ENCODE peak calls at places on chromosomes 16 and 17, in seven cellular contexts. F is HCT116, P is GM12878, D is HepG2, A is H1, Y is SK-N-SH, L is K562. I is an unnamed sample.

GRCh38 chr17:1907818-1908698 is 78.3 kb downstream of the RPA1 start:
- DNase-seq in D (no peak), Y (no peak), P (no peak), F (no peak), L (no peak), A (peak), I (no peak)

GRCh38 chr16:70257391-70257790 is 5.7 kb upstream of the EXOSC6 start:
- DNase-seq in L (no peak), D (no peak), F (no peak), P (no peak), Y (no peak), A (peak), I (no peak)

GRCh38 chr16:81261049-81261648 is 22.7 kb downstream of the BCO1 start:
- DNase-seq in Y (peak), F (peak), P (no peak), D (peak), L (peak), A (peak), I (peak)

GRCh38 chr16:85210423-85211169 is 98.3 kb upstream of the CIBAR2 start:
- DNase-seq in D (no peak), Y (no peak), L (no peak), A (no peak), P (no peak), F (no peak), I (peak)

GRCh38 chr17:57602896-57603295 is 142.2 kb downstream of the CCDC182 start:
- DNase-seq in F (no peak), Y (no peak), A (no peak), P (no peak), L (no peak), D (no peak), I (no peak)

GRCh38 chr17:72205801-72206200 is 85.0 kb downstream of the SOX9 start:
- DNase-seq in D (no peak), F (no peak), P (no peak), L (no peak), A (no peak), Y (no peak), I (no peak)

GRCh38 chr16:72989203-72989991 is 58.5 kb downstream of the ZFHX3 start:
- DNase-seq in P (no peak), F (peak), A (no peak), Y (no peak), D (no peak), L (no peak), I (no peak)

GRCh38 chr17:29420128-29420527 is 30.0 kb downstream of the TAOK1 start:
- DNase-seq in D (no peak), A (no peak), Y (no peak), L (no peak), F (no peak), P (no peak), I (no peak)

GRCh38 chr16:56013962-56014552 is 138.9 kb upstream of the CES5A start:
- DNase-seq in Y (no peak), L (peak), F (peak), A (peak), D (peak), P (no peak), I (no peak)

GRCh38 chr16:11452298-11452697 is 107.0 kb downstream of the RMI2 start:
- DNase-seq in D (no peak), P (no peak), F (no peak), A (no peak), Y (no peak), L (no peak), I (no peak)

GRCh38 chr16:57377080-57377841 is 5.0 kb downstream of the CX3CL1 start:
- DNase-seq in A (no peak), F (no peak), L (no peak), D (peak), P (peak), Y (peak), I (no peak)

GRCh38 chr17:44111777-44112176 is 11.7 kb downstream of the HDAC5 start:
- DNase-seq in A (no peak), Y (no peak), F (no peak), L (no peak), D (no peak), P (no peak), I (no peak)

GRCh38 chr17:79965806-79966205 is 69.9 kb downstream of the TBC1D16 start:
- DNase-seq in L (no peak), P (no peak), Y (no peak), F (no peak), D (no peak), A (no peak), I (no peak)

GRCh38 chr16:67598527-67598926 is 36.2 kb downstream of the CTCF start:
- DNase-seq in F (no peak), D (no peak), L (no peak), Y (no peak), A (no peak), P (no peak), I (no peak)

GRCh38 chr17:29384901-29385300 is 5.3 kb upstream of the TAOK1 start:
- DNase-seq in F (no peak), L (no peak), A (no peak), Y (no peak), P (no peak), D (no peak), I (no peak)

GRCh38 chr16:58456193-58456592 is 43.8 kb upstream of the NDRG4 start:
- DNase-seq in A (no peak), D (peak), Y (no peak), F (no peak), L (no peak), P (no peak), I (no peak)

GRCh38 chr16:84836234-84836647 is 16.5 kb downstream of the CRISPLD2 start:
- DNase-seq in D (no peak), F (no peak), A (peak), P (no peak), L (no peak), Y (peak), I (no peak)

GRCh38 chr16:14286381-14287230 is 215.5 kb downstream of the MRTFB start:
- DNase-seq in Y (no peak), A (peak), D (no peak), L (no peak), F (no peak), P (no peak), I (no peak)

GRCh38 chr17:66984730-66985129 is 20.2 kb downstream of the CACNG4 start:
- DNase-seq in P (no peak), F (no peak), Y (no peak), L (no peak), A (no peak), D (no peak), I (no peak)

GRCh38 chr17:9512323-9513168 is 63.1 kb downstream of the STX8 start:
- DNase-seq in Y (no peak), F (peak), A (no peak), P (no peak), L (no peak), D (no peak), I (peak)

GRCh38 chr17:6713130-6713917 is at the start of gene SLC13A5:
- DNase-seq in L (peak), F (no peak), D (peak), A (peak), Y (peak), P (no peak), I (no peak)

GRCh38 chr17:30519707-30520106 is 42.5 kb downstream of the GOSR1 start:
- DNase-seq in D (no peak), P (no peak), A (no peak), Y (no peak), F (no peak), L (no peak), I (no peak)

GRCh38 chr16:85947511-85948509 is 48.8 kb downstream of the IRF8 start:
- DNase-seq in F (no peak), P (peak), D (no peak), A (no peak), L (no peak), Y (no peak), I (no peak)

GRCh38 chr16:87764600-87765472 is 950 bp downstream of the KLHDC4 start:
- DNase-seq in A (no peak), D (no peak), L (no peak), Y (peak), F (no peak), P (no peak), I (no peak)

GRCh38 chr17:27380551-27380950 is 75.7 kb upstream of the KSR1 start:
- DNase-seq in P (no peak), D (no peak), Y (no peak), F (no peak), A (no peak), L (no peak), I (no peak)

GRCh38 chr17:58331815-58332719 is 3.5 kb upstream of the TSPOAP1 start:
- DNase-seq in A (no peak), F (no peak), D (no peak), L (peak), Y (peak), P (peak), I (no peak)

GRCh38 chr16:80117731-80118130 is 423.1 kb upstream of the DYNLRB2 start:
- DNase-seq in A (no peak), D (no peak), Y (no peak), P (no peak), L (no peak), F (no peak), I (no peak)

GRCh38 chr17:13590441-13590840 is 11.3 kb downstream of the HS3ST3A1 start:
- DNase-seq in D (no peak), Y (no peak), P (no peak), A (no peak), L (no peak), F (no peak), I (no peak)

GRCh38 chr17:78917451-78918307 is 7.5 kb downstream of the TIMP2 start:
- DNase-seq in P (no peak), A (no peak), L (no peak), F (no peak), D (no peak), Y (no peak), I (no peak)

GRCh38 chr16:2428051-2428786 is 1.0 kb upstream of the CCNF start:
- DNase-seq in L (peak), D (no peak), A (peak), P (no peak), F (no peak), Y (peak), I (no peak)

GRCh38 chr17:49577651-49577935 is 1.9 kb downstream of the NXPH3 start:
- DNase-seq in P (no peak), F (no peak), Y (peak), D (no peak), L (no peak), A (no peak), I (no peak)

GRCh38 chr16:1429631-1430030 is 1.2 kb upstream of the PERCC1 start:
- DNase-seq in Y (no peak), A (no peak), F (no peak), P (no peak), D (no peak), L (no peak), I (no peak)

GRCh38 chr16:1194665-1195392 is 30.2 kb downstream of the TPSG1 start:
- DNase-seq in Y (peak), P (no peak), F (no peak), L (peak), D (no peak), A (peak), I (no peak)

GRCh38 chr16:86891121-86891520 is 312.8 kb downstream of the FOXL1 start:
- DNase-seq in D (no peak), A (no peak), Y (no peak), F (no peak), P (no peak), L (no peak), I (no peak)

GRCh38 chr16:70740919-70741778 is 55.3 kb upstream of the MTSS2 start:
- DNase-seq in D (no peak), Y (no peak), F (no peak), P (no peak), A (no peak), L (no peak), I (no peak)

GRCh38 chr16:67504190-67505021 is 21.1 kb upstream of the AGRP start:
- DNase-seq in F (no peak), L (peak), A (no peak), P (no peak), Y (no peak), D (peak), I (no peak)

GRCh38 chr17:19744492-19744891 is 3.6 kb downstream of the ALDH3A1 start:
- DNase-seq in Y (no peak), P (no peak), D (no peak), L (no peak), F (no peak), A (peak), I (no peak)

GRCh38 chr17:63706346-63707102 is 6.6 kb upstream of the LIMD2 start:
- DNase-seq in F (no peak), L (no peak), A (no peak), P (no peak), Y (no peak), D (no peak), I (no peak)

GRCh38 chr17:45312477-45313418 is 4.1 kb downstream of the MAP3K14 start:
- DNase-seq in D (no peak), F (no peak), A (no peak), Y (no peak), P (no peak), L (no peak), I (no peak)
- TF ChIP-seq SIN3A in D (no peak), F (no peak), A (no peak), Y (no peak), P (no peak), L (no peak), I (no peak)

GRCh38 chr16:9380221-9380620 is 288.8 kb downstream of the HAPSTR1 start:
- DNase-seq in P (no peak), D (no peak), A (no peak), Y (no peak), F (no peak), L (no peak), I (no peak)
- TF ChIP-seq POLR2AphosphoS5 in P (no peak), D (no peak), A (no peak), Y (no peak), F (no peak), L (no peak), I (no peak)

DNA sequence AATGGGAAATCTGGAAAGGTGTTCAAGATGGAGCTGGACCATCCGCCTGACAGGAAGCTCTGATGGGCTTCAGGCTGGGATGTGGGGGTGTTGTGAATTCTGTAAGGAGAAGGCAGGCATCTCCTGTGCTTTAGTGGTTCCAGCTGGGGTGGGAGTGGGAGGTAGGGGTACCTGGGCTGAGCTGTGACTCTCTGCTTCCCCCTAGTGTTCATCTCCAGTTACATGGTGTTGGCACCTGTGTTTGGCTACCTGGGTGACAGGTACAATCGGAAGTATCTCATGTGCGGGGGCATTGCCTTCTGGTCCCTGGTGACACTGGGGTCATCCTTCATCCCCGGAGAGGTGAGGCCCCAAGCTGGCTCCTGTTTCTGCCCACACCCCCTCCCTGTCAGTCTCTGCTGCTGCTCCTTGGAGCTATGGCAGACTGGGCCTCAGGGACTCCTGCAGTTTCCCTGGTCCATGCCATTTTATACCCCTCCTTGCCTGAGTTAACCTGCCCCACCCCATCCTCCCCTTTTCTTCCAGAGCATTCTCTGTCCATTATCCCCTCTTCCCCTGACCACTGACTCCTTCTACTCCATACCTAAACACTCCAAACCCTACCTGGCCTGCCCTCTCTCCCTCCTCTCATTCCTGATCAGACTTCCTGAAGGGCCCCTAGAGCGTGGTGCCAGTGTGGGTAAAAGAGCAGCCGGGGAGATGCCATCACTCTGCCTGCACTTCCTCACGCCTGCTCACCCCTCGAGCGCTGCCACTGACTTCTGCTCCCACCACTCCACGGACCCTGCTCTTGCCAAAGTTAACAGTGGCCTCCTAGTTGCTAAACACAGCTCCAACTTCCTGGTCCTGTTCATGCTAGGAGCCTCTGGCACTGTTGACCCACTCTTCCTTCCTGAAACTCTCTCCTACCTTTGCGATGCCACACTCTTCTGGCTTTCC is 3.4 kb downstream of the SPNS1 start:
- DNase-seq in L (peak), P (no peak), Y (no peak), D (peak), A (peak), F (no peak), I (peak)
- TF ChIP-seq CTCF in L (peak), P (peak), Y (peak), D (peak), A (peak), F (peak), I (peak)

DNA sequence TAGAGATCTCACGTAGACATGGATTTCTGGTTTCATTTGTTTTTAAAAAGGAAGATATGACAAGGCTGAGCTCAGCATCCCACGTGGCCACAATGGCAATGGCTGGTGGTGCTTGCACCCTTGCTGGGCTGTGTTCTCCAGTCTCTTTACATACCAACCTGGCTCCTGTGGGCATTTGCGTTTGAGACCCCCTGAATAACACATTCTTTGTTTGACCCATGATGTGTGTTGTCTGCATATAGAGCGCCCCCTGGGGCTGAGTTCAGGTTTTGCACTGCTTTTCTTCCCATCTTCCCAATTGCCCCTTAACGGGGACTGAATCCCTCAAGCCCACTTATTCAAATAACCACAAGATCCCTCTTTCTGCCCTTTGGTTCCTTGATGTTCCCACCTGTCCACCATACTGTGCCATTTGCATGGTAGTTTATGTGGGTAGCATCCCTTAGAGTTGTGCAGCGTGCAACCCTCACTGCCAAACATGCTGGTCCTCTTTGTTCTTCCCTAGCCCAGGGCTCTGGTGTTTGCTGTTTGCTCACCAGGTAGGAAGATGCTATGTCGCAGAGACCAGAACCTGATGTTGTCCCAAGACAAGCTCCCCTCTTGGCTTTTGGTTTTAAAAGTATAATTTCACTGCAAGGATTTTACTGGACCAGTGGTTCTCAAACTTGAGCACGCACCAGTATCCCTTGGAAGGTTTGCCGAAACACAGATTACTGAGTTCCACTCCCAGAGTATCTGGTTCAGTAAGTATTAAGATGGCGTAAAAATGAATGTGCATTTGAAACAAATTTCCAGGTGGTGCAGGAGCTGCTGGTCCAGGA is 38.5 kb upstream of the NKD1 start:
- DNase-seq in A (peak), L (peak), P (no peak), Y (peak), D (peak), F (peak), I (peak)
- TF ChIP-seq SIN3A in A (no peak), L (no peak), P (no peak), Y (no peak), D (no peak), F (no peak), I (no peak)

DNA sequence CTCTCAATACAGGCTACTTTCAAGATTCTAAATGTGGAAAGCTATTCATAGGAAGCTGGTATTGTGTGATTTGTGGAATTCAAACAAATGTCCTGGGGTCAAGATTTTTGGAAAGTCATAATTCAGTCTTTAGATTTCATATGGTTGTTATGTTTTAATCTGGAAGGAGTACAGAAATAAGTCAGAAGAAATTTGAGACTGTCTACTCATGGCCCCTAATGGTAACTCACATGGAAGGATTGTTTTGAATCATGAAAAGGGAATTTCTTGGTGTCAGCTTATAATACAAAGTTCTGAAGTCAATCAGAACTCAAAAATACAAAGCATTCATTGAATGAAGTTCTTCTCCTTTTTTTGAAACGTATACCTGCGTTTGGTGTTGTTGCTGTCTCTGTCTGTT is 3.1 kb downstream of the KCNJ2 start:
- DNase-seq in F (no peak), Y (no peak), D (no peak), P (no peak), L (no peak), A (no peak), I (no peak)
- TF ChIP-seq POLR2AphosphoS5 in F (no peak), Y (no peak), D (no peak), P (no peak), L (no peak), A (no peak), I (no peak)

DNA sequence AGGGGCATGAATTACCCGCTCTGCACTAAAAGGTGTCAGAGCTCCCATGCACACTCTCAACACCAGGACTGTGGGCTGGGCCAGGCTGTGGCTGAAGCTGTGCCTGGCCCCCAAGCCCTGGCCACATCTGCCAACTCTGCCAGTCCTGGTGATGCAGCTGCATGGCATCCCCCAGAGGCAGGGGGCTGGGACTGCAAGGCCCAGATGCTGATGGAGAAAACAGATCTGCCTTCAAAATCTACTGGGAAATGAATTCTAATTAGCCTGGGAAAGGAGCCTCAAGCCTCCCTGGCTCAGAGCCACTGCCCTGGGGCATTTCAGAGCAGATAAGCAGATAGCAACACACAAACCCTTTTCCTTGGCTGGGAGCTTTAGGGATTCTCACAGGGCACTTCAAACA is 3.4 kb downstream of the CHST6 start:
- DNase-seq in F (no peak), D (no peak), L (no peak), A (no peak), Y (peak), P (no peak), I (no peak)
- TF ChIP-seq CTCF in F (peak), D (no peak), L (no peak), A (peak), Y (peak), P (peak), I (no peak)

GRCh38 chr17:59754547-59754946 is 47.1 kb downstream of the VMP1 start:
- DNase-seq in A (no peak), D (peak), F (peak), L (peak), P (no peak), Y (no peak), I (peak)
- TF ChIP-seq SIN3A in A (no peak), D (no peak), F (peak), L (no peak), P (no peak), Y (peak), I (no peak)

GRCh38 chr17:82464567-82464929 is 6.0 kb downstream of the NARF start:
- DNase-seq in Y (no peak), A (no peak), D (no peak), L (no peak), F (no peak), P (no peak), I (no peak)
- TF ChIP-seq POLR2AphosphoS5 in Y (no peak), A (no peak), D (no peak), L (no peak), F (no peak), P (no peak), I (no peak)